ENCODE peak calls at places on chromosomes 5 and 9, in ten cellular contexts. Y is stimulated activated CD4-positive, alpha-beta T cell treated with anti-CD3 and anti-CD28 coated beads, Interleukin-2, amount 100 ng/mL, for 24 hours; S is right atrium auricular region; D is fibroblast of villous mesenchyme; M is B cell; P is COR-L47; I is stimulated activated CD8-positive, alpha-beta memory T cell treated with anti-CD3 and anti-CD28 coated beads, Interleukin-2, amount 100 ng/mL, for 1 hour; H is colonic mucosa; O is neural progenitor cell; T is RWPE1. J is an unnamed sample.

GRCh38 chr9:123990427-123990826 is 21.1 kb upstream of the LHX2 start:
- DNase-seq in Y (no peak), S (no peak), D (no peak), M (no peak), P (no peak), I (no peak), H (no peak), O (no peak), T (no peak), J (no peak)

GRCh38 chr5:147098233-147098790 is 136.5 kb upstream of the STK32A start:
- DNase-seq in Y (peak; percentile 15), S (no peak), D (peak; percentile 54), M (no peak), P (peak; percentile 10), I (no peak), H (peak; percentile 31), O (peak; percentile 81), T (peak; percentile 20), J (no peak)

GRCh38 chr5:168788107-168788506 is 208.9 kb upstream of the PANK3 start:
- DNase-seq in Y (no peak), S (no peak), D (no peak), M (no peak), P (no peak), I (no peak), H (no peak), O (no peak), T (no peak), J (no peak)

GRCh38 chr5:110053205-110053604 is 363.5 kb downstream of the MAN2A1 start:
- DNase-seq in Y (no peak), S (no peak), D (no peak), M (no peak), P (no peak), I (no peak), H (no peak), O (no peak), T (no peak), J (no peak)

GRCh38 chr9:8095531-8096223 is 296.1 kb upstream of the DMAC1 start:
- DNase-seq in Y (no peak), S (no peak), D (no peak), M (no peak), P (peak; percentile 86), I (no peak), H (no peak), O (no peak), T (no peak), J (no peak)

GRCh38 chr9:109331353-109331752 is 10.5 kb upstream of the EPB41L4B start:
- DNase-seq in Y (no peak), S (no peak), D (peak; percentile 11), M (no peak), P (no peak), I (no peak), H (peak; percentile 86), O (no peak), T (peak; percentile 92), J (no peak)

GRCh38 chr5:77812926-77813589 is 36.9 kb upstream of the TBCA start:
- DNase-seq in Y (no peak), S (no peak), D (no peak), M (no peak), P (no peak), I (no peak), H (no peak), O (no peak), T (no peak), J (no peak)

GRCh38 chr5:18050344-18050743 is 416.1 kb downstream of the TAF11L14 start:
- DNase-seq in Y (no peak), S (no peak), D (no peak), M (no peak), P (no peak), I (no peak), H (no peak), O (no peak), T (no peak), J (no peak)

GRCh38 chr5:26023361-26023760 is 1015.0 kb downstream of the CDH9 start:
- DNase-seq in Y (no peak), S (no peak), D (no peak), M (no peak), P (no peak), I (no peak), H (no peak), O (no peak), T (no peak), J (no peak)

GRCh38 chr5:53161876-53162275 is 52.3 kb upstream of the MOCS2 start:
- DNase-seq in Y (no peak), S (no peak), D (no peak), M (no peak), P (no peak), I (no peak), H (no peak), O (no peak), T (no peak), J (no peak)

GRCh38 chr5:144189800-144190429 is 19.2 kb downstream of the KCTD16 start:
- DNase-seq in Y (peak; percentile 59), S (no peak), D (peak; percentile 98), M (peak; percentile 72), P (no peak), I (peak; percentile 44), H (peak; percentile 27), O (no peak), T (peak; percentile 37), J (no peak)

GRCh38 chr5:104800440-104801048 is 1238.0 kb upstream of the NUDT12 start:
- DNase-seq in Y (no peak), S (no peak), D (no peak), M (no peak), P (no peak), I (no peak), H (no peak), O (peak; percentile 21), T (no peak), J (no peak)

GRCh38 chr9:75197521-75197920 is 109.2 kb downstream of the OSTF1 start:
- DNase-seq in Y (no peak), S (no peak), D (no peak), M (no peak), P (peak; percentile 38), I (no peak), H (no peak), O (no peak), T (no peak), J (no peak)

GRCh38 chr9:129405831-129406220 is 215.1 kb downstream of the C9orf50 start:
- DNase-seq in Y (no peak), S (no peak), D (no peak), M (no peak), P (no peak), I (no peak), H (no peak), O (no peak), T (no peak), J (no peak)

GRCh38 chr5:138974227-138975063 is 99.3 kb upstream of the LRRTM2 start:
- DNase-seq in Y (no peak), S (peak; percentile 78), D (peak; percentile 33), M (no peak), P (peak; percentile 85), I (no peak), H (no peak), O (peak; percentile 34), T (no peak), J (no peak)

GRCh38 chr5:134550271-134551214 is 25.1 kb downstream of the JADE2 start:
- DNase-seq in Y (no peak), S (no peak), D (no peak), M (peak; percentile 33), P (no peak), I (no peak), H (no peak), O (no peak), T (no peak), J (no peak)

GRCh38 chr9:8156336-8156735 is 356.8 kb upstream of the DMAC1 start:
- DNase-seq in Y (no peak), S (no peak), D (no peak), M (peak; percentile 60), P (no peak), I (no peak), H (no peak), O (no peak), T (no peak), J (no peak)

GRCh38 chr5:13945271-13945670 is 783 bp upstream of the DNAH5 start:
- DNase-seq in Y (no peak), S (no peak), D (no peak), M (no peak), P (peak; percentile 16), I (no peak), H (no peak), O (no peak), T (no peak), J (no peak)

GRCh38 chr9:111178361-111179043 is 140.2 kb upstream of the LPAR1 start:
- DNase-seq in Y (no peak), S (no peak), D (peak; percentile 62), M (no peak), P (no peak), I (no peak), H (no peak), O (no peak), T (no peak), J (no peak)

GRCh38 chr9:89471390-89471789 is 26.5 kb downstream of the SEMA4D start:
- DNase-seq in Y (no peak), S (no peak), D (no peak), M (no peak), P (no peak), I (no peak), H (no peak), O (no peak), T (no peak), J (no peak)

GRCh38 chr5:149172261-149172660 is 31.0 kb downstream of the ABLIM3 start:
- DNase-seq in Y (no peak), S (no peak), D (peak; percentile 69), M (no peak), P (no peak), I (no peak), H (no peak), O (no peak), T (peak; percentile 42), J (no peak)

GRCh38 chr5:78587775-78588291 is 60.7 kb downstream of the LHFPL2 start:
- DNase-seq in Y (no peak), S (no peak), D (peak; percentile 94), M (no peak), P (no peak), I (no peak), H (no peak), O (no peak), T (no peak), J (no peak)

GRCh38 chr9:117290809-117291208 is 124.0 kb downstream of the ASTN2 start:
- DNase-seq in Y (no peak), S (no peak), D (no peak), M (no peak), P (no peak), I (no peak), H (no peak), O (no peak), T (no peak), J (no peak)

J was measured in vagina.